ENCODE peak calls at places on chromosomes 5 and 9, in six cellular contexts. I is Caco-2, Z is A549, P is heart left ventricle, X is lung, H is suprapubic skin. N is an unnamed sample.

GRCh38 chr9:13885258-13885657 is 428.7 kb downstream of the NFIB start:
- DNase-seq in I (no peak), Z (no peak), P (no peak), X (no peak), H (no peak), N (no peak)

GRCh38 chr5:93577807-93578178 is 3.2 kb downstream of the NR2F1-AS1 start:
- DNase-seq in I (no peak), Z (no peak), P (no peak), X (no peak), H (no peak), N (no peak)

GRCh38 chr5:123090641-123091257 is 1.7 kb downstream of the PRDM6 start:
- DNase-seq in I (no peak), Z (no peak), P (peak; percentile 45), X (no peak), H (no peak), N (no peak)

GRCh38 chr5:117859161-117859560 is 1129.2 kb downstream of the DTWD2 start:
- DNase-seq in I (no peak), Z (no peak), P (no peak), X (no peak), H (no peak), N (no peak)

GRCh38 chr9:110580850-110581249 is 1.3 kb upstream of the SVEP1 start:
- DNase-seq in I (no peak), Z (no peak), P (no peak), X (no peak), H (no peak), N (no peak)

GRCh38 chr9:131773911-131774379 is 34.1 kb upstream of the RAPGEF1 start:
- DNase-seq in I (peak; percentile 75), Z (peak; percentile 51), P (no peak), X (peak; percentile 31), H (no peak), N (peak; percentile 94)

GRCh38 chr5:89313044-89313443 is 430.1 kb upstream of the MEF2C start:
- DNase-seq in I (no peak), Z (no peak), P (no peak), X (no peak), H (no peak), N (peak; percentile 50)

GRCh38 chr9:83472221-83472665 is 66.0 kb downstream of the FRMD3 start:
- DNase-seq in I (peak; percentile 7), Z (peak; percentile 65), P (no peak), X (no peak), H (no peak), N (peak; percentile 31)

GRCh38 chr9:90141723-90142122 is 500.9 kb downstream of the DIRAS2 start:
- DNase-seq in I (no peak), Z (peak; percentile 20), P (no peak), X (no peak), H (no peak), N (peak; percentile 40)

GRCh38 chr9:124220551-124221451 is 36.9 kb upstream of the NEK6 start:
- DNase-seq in I (no peak), Z (peak; percentile 39), P (no peak), X (no peak), H (no peak), N (peak; percentile 67)

GRCh38 chr9:36288057-36288456 is 29.8 kb upstream of the GNE start:
- DNase-seq in I (no peak), Z (no peak), P (no peak), X (no peak), H (no peak), N (no peak)

GRCh38 chr5:137619191-137619870 is 116.6 kb downstream of the KLHL3 start:
- DNase-seq in I (no peak), Z (no peak), P (peak; percentile 79), X (peak; percentile 71), H (no peak), N (peak; percentile 94)

GRCh38 chr9:21810388-21810787 is 8.0 kb downstream of the MTAP start:
- DNase-seq in I (no peak), Z (no peak), P (no peak), X (no peak), H (no peak), N (no peak)

GRCh38 chr5:146151970-146152369 is 30.5 kb downstream of the LARS1 start:
- DNase-seq in I (no peak), Z (no peak), P (no peak), X (no peak), H (no peak), N (no peak)

GRCh38 chr9:98255578-98256296 is at the start of gene TBC1D2:
- DNase-seq in I (peak; percentile 99), Z (peak; percentile 94), P (peak; percentile 98), X (peak; percentile 96), H (peak; percentile 97), N (peak; percentile 96)

GRCh38 chr5:6728011-6728794 is 15.0 kb downstream of the TENT4A start:
- DNase-seq in I (no peak), Z (no peak), P (no peak), X (no peak), H (no peak), N (no peak)

GRCh38 chr5:16713386-16713928 is 96.7 kb upstream of the RETREG1 start:
- DNase-seq in I (no peak), Z (no peak), P (no peak), X (no peak), H (no peak), N (peak; percentile 43)

GRCh38 chr5:20972419-20972925 is 984.5 kb upstream of the CDH18 start:
- DNase-seq in I (peak; percentile 30), Z (peak; percentile 69), P (peak; percentile 33), X (peak; percentile 38), H (no peak), N (peak; percentile 85)

GRCh38 chr9:137556069-137556838 is 4.6 kb downstream of the MRPL41 start:
- DNase-seq in I (no peak), Z (peak; percentile 56), P (peak; percentile 61), X (no peak), H (no peak), N (no peak)

GRCh38 chr9:119375892-119376291 is 6.7 kb upstream of the BRINP1 start:
- DNase-seq in I (peak; percentile 44), Z (peak; percentile 51), P (no peak), X (no peak), H (no peak), N (no peak)

GRCh38 chr9:27732494-27732893 is 159.2 kb upstream of the C9orf72 start:
- DNase-seq in I (no peak), Z (no peak), P (no peak), X (no peak), H (no peak), N (no peak)

GRCh38 chr5:104421431-104421830 is 858.8 kb upstream of the NUDT12 start:
- DNase-seq in I (no peak), Z (no peak), P (no peak), X (no peak), H (no peak), N (no peak)

GRCh38 chr5:80324912-80325311 is 5.1 kb downstream of the SPZ1 start:
- DNase-seq in I (no peak), Z (no peak), P (no peak), X (no peak), H (no peak), N (no peak)

GRCh38 chr5:78799254-78800017 is 150.9 kb upstream of the LHFPL2 start:
- DNase-seq in I (no peak), Z (peak; percentile 16), P (no peak), X (no peak), H (no peak), N (no peak)

GRCh38 chr9:90547896-90548295 is 94.7 kb downstream of the DIRAS2 start:
- DNase-seq in I (no peak), Z (no peak), P (no peak), X (no peak), H (no peak), N (no peak)

GRCh38 chr9:32508728-32509127 is 17.3 kb downstream of the RIGI start:
- DNase-seq in I (no peak), Z (no peak), P (no peak), X (no peak), H (no peak), N (no peak)

GRCh38 chr9:137198051-137198747 is 2.3 kb downstream of the TPRN start:
- DNase-seq in I (peak; percentile 69), Z (no peak), P (no peak), X (peak; percentile 74), H (no peak), N (no peak)

GRCh38 chr5:107135391-107135790 is 535.3 kb downstream of the EFNA5 start:
- DNase-seq in I (no peak), Z (peak; percentile 4), P (no peak), X (no peak), H (no peak), N (peak; percentile 32)

GRCh38 chr5:163459465-163459887 is 426 bp downstream of the NUDCD2 start:
- DNase-seq in I (no peak), Z (no peak), P (no peak), X (no peak), H (no peak), N (no peak)
- TF ChIP-seq CTCF in I (no peak), Z (no peak), P (no peak), X (no peak), H (no peak), N (no peak)

DNA sequence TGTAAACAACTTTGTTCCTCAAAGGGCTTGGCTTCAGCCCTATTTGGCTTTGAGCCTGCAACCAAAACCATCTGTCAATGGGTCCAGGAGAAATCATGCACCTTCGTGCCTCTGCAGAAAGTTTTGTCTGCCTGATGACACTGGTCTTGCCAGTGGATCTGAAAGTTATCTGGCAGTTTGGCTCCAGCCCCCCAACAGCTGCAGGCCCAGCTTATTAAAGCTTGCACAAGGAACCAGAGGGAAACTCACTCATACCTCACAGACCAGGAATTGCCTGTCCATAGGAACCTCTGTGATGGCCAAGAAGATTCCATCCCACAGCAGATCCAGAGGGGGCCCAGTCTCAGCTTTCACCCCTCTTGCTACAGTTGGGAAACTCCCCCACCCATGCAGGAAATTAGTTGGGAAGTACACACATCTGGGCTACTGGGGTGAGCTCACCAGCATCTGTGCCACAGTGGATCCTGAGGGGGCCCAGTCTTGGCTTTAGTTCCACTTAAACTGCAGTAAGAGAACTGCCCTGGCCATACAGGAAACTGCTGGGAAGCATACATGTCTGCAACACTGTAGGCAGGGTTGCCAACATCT is 265.5 kb downstream of the GRIA1 start:
- DNase-seq in I (no peak), Z (no peak), P (no peak), X (no peak), H (no peak), N (no peak)
- H3K9me3 ChIP-seq in I (no peaks in the 10 kb centered on the region), Z (no peaks in the 10 kb centered on the region), P (no peaks in the 10 kb centered on the region), X (peaks cover 2% of the 10 kb centered on the region), H (no peaks in the 10 kb centered on the region), N (no peaks in the 10 kb centered on the region)

GRCh38 chr5:56161446-56161838 is 71.7 kb downstream of the ANKRD55 start:
- DNase-seq in I (no peak), Z (no peak), P (no peak), X (no peak), H (no peak), N (no peak)

GRCh38 chr5:56166671-56167070 is 66.5 kb downstream of the ANKRD55 start:
- DNase-seq in I (no peak), Z (no peak), P (no peak), X (no peak), H (no peak), N (peak; percentile 76)

GRCh38 chr5:56161927-56162326 is 71.2 kb downstream of the ANKRD55 start:
- DNase-seq in I (no peak), Z (no peak), P (no peak), X (no peak), H (no peak), N (no peak)

GRCh38 chr5:56167522-56167921 is 65.6 kb downstream of the ANKRD55 start:
- DNase-seq in I (no peak), Z (no peak), P (no peak), X (no peak), H (no peak), N (no peak)

GRCh38 chr5:56164371-56164770 is 68.8 kb downstream of the ANKRD55 start:
- DNase-seq in I (no peak), Z (no peak), P (no peak), X (no peak), H (no peak), N (no peak)
- H3K4me1 ChIP-seq in I (peaks cover 27% of the 10 kb centered on the region), Z (peaks cover 18% of the 10 kb centered on the region), P (no peaks in the 10 kb centered on the region), X (no peaks in the 10 kb centered on the region), H (no peaks in the 10 kb centered on the region), N (peaks cover 6% of the 10 kb centered on the region)

GRCh38 chr5:31270396-31270795 is 76.9 kb downstream of the CDH6 start:
- DNase-seq in I (peak; percentile 20), Z (peak; percentile 15), P (no peak), X (no peak), H (no peak), N (peak; percentile 26)
- TF ChIP-seq CTCF in I (peak; percentile 45), Z (peak; percentile 42), P (peak; percentile 57), X (no peak), H (no peak), N (peak; percentile 49)